ENCODE peak calls at places on chromosomes 16 and 17, in seven cellular contexts. L, N, T, F, I, U and O are unnamed samples.

GRCh38 chr16:66242672-66243071 is 123.8 kb upstream of the CDH5 start:
- DNase-seq in L (no peak), N (no peak), T (no peak), F (no peak), I (no peak), U (no peak), O (no peak)

GRCh38 chr16:17070882-17071592 is 399.7 kb downstream of the XYLT1 start:
- DNase-seq in L (no peak), N (peak; percentile 80), T (peak; percentile 83), F (peak; percentile 33), I (peak; percentile 89), U (no peak), O (peak; percentile 66)

GRCh38 chr17:41421116-41421515 is 3.3 kb downstream of the KRT37 start:
- DNase-seq in L (no peak), N (no peak), T (no peak), F (peak; percentile 65), I (no peak), U (no peak), O (no peak)

GRCh38 chr16:56424404-56424765 is 960 bp downstream of the AMFR start:
- DNase-seq in L (no peak), N (no peak), T (no peak), F (peak; percentile 51), I (no peak), U (no peak), O (no peak)

GRCh38 chr17:68491864-68492263 is 20.4 kb upstream of the PRKAR1A start:
- DNase-seq in L (no peak), N (no peak), T (no peak), F (no peak), I (no peak), U (no peak), O (peak; percentile 72)

GRCh38 chr17:65876985-65877384 is 314.9 kb downstream of the CEP112 start:
- DNase-seq in L (no peak), N (no peak), T (no peak), F (no peak), I (no peak), U (no peak), O (no peak)

GRCh38 chr16:58421029-58421428 is 28.8 kb downstream of the GINS3 start:
- DNase-seq in L (no peak), N (no peak), T (no peak), F (no peak), I (no peak), U (no peak), O (peak; percentile 62)

GRCh38 chr17:78344666-78345065 is 15.2 kb downstream of the SOCS3 start:
- DNase-seq in L (no peak), N (no peak), T (no peak), F (no peak), I (no peak), U (no peak), O (no peak)

GRCh38 chr17:63919311-63919723 is 678 bp upstream of the GH1 start:
- DNase-seq in L (peak; percentile 45), N (peak; percentile 54), T (peak; percentile 79), F (peak; percentile 72), I (peak; percentile 81), U (no peak), O (peak; percentile 56)

GRCh38 chr17:28937044-28937729 is 14.1 kb downstream of the PHF12 start:
- DNase-seq in L (no peak), N (no peak), T (no peak), F (peak; percentile 85), I (no peak), U (no peak), O (no peak)

GRCh38 chr16:30658731-30659506 is 688 bp downstream of the FBRS start:
- DNase-seq in L (peak; percentile 92), N (no peak), T (no peak), F (peak; percentile 99), I (no peak), U (peak; percentile 93), O (peak; percentile 85)

GRCh38 chr17:41695954-41696720 is 7.5 kb downstream of the EIF1 start:
- DNase-seq in L (no peak), N (peak; percentile 60), T (peak; percentile 82), F (peak; percentile 90), I (peak; percentile 84), U (peak; percentile 77), O (peak; percentile 65)

GRCh38 chr17:4368341-4368740 is 1.9 kb upstream of the UBE2G1 start:
- DNase-seq in L (no peak), N (no peak), T (no peak), F (no peak), I (no peak), U (no peak), O (no peak)
- H3K4me3 ChIP-seq in L (no peak overlapping the region), N (no peak overlapping the region), T (no peak overlapping the region), F (no peak overlapping the region), I (no peak overlapping the region), U (no peak overlapping the region), O (no peak overlapping the region)

GRCh38 chr17:48753794-48754499 is 25.4 kb upstream of the HOXB13 start:
- DNase-seq in L (no peak), N (no peak), T (no peak), F (peak; percentile 36), I (no peak), U (no peak), O (no peak)
- H3K27me3 ChIP-seq in L (peaks cover 91% of the 10 kb centered on the region), N (peaks cover 71% of the 10 kb centered on the region), T (peaks cover 59% of the 10 kb centered on the region), F (peaks cover 86% of the 10 kb centered on the region), I (peaks cover 83% of the 10 kb centered on the region), U (peaks cover 10% of the 10 kb centered on the region), O (peaks cover 2% of the 10 kb centered on the region)

GRCh38 chr17:60959011-60959410 is 281.4 kb downstream of the BCAS3 start:
- DNase-seq in L (peak; percentile 71), N (no peak), T (no peak), F (no peak), I (no peak), U (no peak), O (no peak)
- H3K27ac ChIP-seq in L (peak overlapping the region; percentile 64), N (no peak overlapping the region), T (no peak overlapping the region), F (no peak overlapping the region), I (no peak overlapping the region), U (no peak overlapping the region), O (no peak overlapping the region)

DNA sequence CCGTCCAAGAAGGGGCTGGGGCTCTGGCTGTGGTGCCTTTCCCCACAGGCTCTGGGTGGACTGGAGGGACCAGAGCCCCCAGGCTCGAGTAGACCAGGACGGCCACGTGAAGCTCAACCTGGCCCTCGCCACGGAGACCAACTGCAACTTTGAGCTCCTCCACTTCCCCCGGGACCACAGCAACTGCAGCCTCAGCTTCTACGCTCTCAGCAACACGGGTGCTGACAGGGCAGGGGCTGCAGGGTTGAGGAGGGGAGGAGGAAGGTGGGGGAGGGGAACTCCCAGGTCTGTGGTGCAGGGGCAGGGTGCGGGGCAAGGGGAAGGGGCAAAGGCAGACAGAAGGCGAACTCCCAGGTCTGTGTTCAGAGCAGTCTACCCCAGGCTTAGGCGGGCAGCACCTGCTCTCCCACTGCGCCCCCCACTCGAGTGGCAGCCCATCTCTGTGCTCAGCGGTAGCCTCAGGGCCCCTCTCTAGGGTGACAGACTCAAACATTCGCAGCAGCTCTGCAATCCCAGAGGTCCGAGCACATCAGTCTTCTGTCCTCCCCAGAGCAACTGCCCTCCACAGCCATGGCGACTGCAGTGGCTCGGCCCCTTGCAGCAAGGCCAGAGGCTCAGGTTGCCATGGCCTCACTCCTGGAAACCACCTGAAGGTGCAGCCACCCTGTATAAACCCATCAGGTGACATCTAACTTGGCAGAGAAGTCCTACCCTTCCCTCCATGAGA is 1.4 kb downstream of the ZACN start:
- DNase-seq in L (no peak), N (no peak), T (no peak), F (no peak), I (no peak), U (no peak), O (no peak)
- H3K4me3 ChIP-seq in L (no peak overlapping the region), N (no peak overlapping the region), T (no peak overlapping the region), F (no peak overlapping the region), I (no peak overlapping the region), U (no peak overlapping the region), O (no peak overlapping the region)